ENCODE peak calls at places on chromosomes 13 and 19, in seven cellular contexts. B is GM12892, L is breast epithelium, E is IMR-90, R is HCT116, U is A549, X is prostate gland. W is an unnamed sample.

GRCh38 chr19:15331419-15332310 is 674 bp downstream of the BRD4 start:
- DNase-seq in E (no peak), R (no peak), U (peak; percentile 60), L (no peak), B (peak; percentile 54), X (peak; percentile 30), W (no peak)

GRCh38 chr13:57075588-57075987 is 65.1 kb upstream of the PRR20A start:
- DNase-seq in L (no peak), U (no peak), R (no peak), E (no peak), X (no peak), B (no peak), W (no peak)

GRCh38 chr13:40101708-40102359 is 446.4 kb downstream of the COG6 start:
- DNase-seq in E (no peak), R (no peak), X (no peak), L (no peak), B (no peak), U (no peak), W (no peak)

GRCh38 chr13:113666951-113667701 is at the start of gene GRK1:
- DNase-seq in B (no peak), L (peak; percentile 47), X (no peak), R (no peak), U (no peak), E (no peak), W (no peak)

GRCh38 chr13:90443268-90443667 is 904.2 kb upstream of the MIR17HG start:
- DNase-seq in B (no peak), U (peak; percentile 39), E (peak; percentile 9), X (no peak), L (no peak), R (no peak), W (no peak)

GRCh38 chr13:84192125-84192524 is 309.9 kb upstream of the SLITRK1 start:
- DNase-seq in E (peak; percentile 76), U (no peak), L (no peak), B (no peak), X (no peak), R (no peak), W (no peak)

GRCh38 chr19:47226426-47227346 is 4.3 kb downstream of the BBC3 start:
- DNase-seq in X (no peak), E (peak; percentile 67), R (peak; percentile 76), L (peak; percentile 77), B (no peak), U (peak; percentile 95), W (no peak)

GRCh38 chr19:35513975-35514809 is 743 bp upstream of the DMKN start:
- DNase-seq in L (no peak), R (peak; percentile 12), E (no peak), B (no peak), X (no peak), U (no peak), W (no peak)

GRCh38 chr13:50222569-50223332 is 207.5 kb downstream of the KCNRG start:
- DNase-seq in U (no peak), B (no peak), L (peak; percentile 64), X (peak; percentile 47), R (no peak), E (peak; percentile 68), W (no peak)

GRCh38 chr13:67421475-67421874 is 191.3 kb upstream of the PCDH9 start:
- DNase-seq in X (no peak), R (no peak), U (no peak), E (no peak), B (no peak), L (no peak), W (no peak)

GRCh38 chr19:46000497-46001246 is 5.4 kb downstream of the CCDC61 start:
- DNase-seq in U (no peak), E (no peak), X (peak; percentile 38), R (no peak), L (no peak), B (peak; percentile 90), W (no peak)

GRCh38 chr13:110642291-110642981 is 27.1 kb downstream of the NAXD start:
- DNase-seq in R (no peak), X (no peak), E (no peak), U (no peak), B (no peak), L (no peak), W (no peak)
- TF ChIP-seq POLR2A in R (no peak), X (no peak), E (no peak), U (no peak), B (no peak), L (no peak), W (no peak)

DNA sequence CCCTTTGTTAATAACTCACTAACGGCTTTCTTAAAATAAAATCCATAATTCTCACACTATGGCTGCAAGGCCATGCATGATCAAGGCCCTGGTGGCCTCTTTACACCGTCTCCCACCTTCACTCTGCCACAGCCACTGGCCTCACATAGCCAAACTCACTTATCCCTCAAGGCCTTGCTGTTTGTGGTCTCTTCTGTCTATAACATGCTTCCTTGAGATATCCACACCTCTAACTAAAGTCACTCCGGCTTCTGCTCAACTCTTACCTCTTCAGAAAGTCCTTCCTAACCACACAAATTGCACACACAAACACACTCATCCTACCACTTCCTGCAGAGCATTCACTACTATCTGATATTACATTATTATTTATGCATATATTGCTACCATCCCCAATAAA is 262.5 kb downstream of the DIAPH3 start:
- DNase-seq in L (no peak), E (no peak), X (no peak), U (no peak), R (no peak), B (no peak), W (no peak)
- TF ChIP-seq POLR2A in L (no peak), E (no peak), X (no peak), U (no peak), R (no peak), B (no peak), W (no peak)

GRCh38 chr19:16889883-16890460 is 1.2 kb downstream of the F2RL3 start:
- DNase-seq in U (no peak), L (no peak), E (no peak), R (no peak), X (no peak), B (no peak), W (no peak)

GRCh38 chr19:16889429-16889882 is 657 bp downstream of the F2RL3 start:
- DNase-seq in R (no peak), X (peak; percentile 44), B (no peak), U (no peak), E (no peak), L (no peak), W (no peak)

GRCh38 chr19:16890461-16891184 is 1.8 kb downstream of the F2RL3 start:
- DNase-seq in X (no peak), E (no peak), B (no peak), L (no peak), U (no peak), R (no peak), W (no peak)

GRCh38 chr19:16887353-16888265 is 1.2 kb upstream of the F2RL3 start:
- DNase-seq in R (no peak), X (no peak), B (no peak), L (no peak), E (no peak), U (no peak), W (no peak)

DNA sequence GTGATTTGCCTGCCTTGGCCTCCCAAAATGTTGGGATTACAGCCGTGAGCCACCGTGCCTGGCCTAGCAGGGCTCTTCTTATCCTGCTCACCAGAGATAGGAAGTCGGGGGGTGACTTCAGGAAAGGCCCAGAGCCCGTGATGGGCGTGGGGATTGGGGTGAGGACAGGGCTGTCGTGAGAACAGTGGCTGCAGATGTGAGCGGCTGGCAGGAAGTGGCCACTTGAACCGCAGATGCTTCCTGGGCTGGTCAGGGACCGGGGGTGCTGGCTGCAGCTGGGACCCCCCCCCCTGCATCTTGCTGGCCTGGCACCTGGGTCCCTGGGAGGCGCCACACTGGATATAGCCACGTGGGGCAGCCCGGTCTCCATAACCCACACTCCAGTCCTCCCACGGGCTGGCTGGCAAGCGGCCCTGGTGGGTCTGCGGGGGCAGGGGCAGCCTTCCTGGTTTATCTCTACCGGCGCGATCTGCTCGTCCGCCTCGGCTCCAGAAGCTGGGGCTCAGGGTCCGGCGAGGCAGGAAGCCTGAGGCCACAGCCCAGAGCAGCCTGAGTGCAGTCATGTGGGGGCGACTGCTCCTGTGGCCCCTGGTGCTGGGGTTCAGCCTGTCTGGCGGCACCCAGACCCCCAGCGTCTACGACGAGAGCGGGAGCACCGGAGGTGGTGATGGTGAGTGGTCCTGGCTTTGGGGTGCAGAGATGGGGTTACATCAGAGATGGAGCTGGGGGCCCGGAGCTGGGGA is at the start of gene F2RL3:
- DNase-seq in B (peak; percentile 62), E (peak; percentile 22), L (no peak), U (no peak), R (no peak), X (no peak), W (no peak)
- TF ChIP-seq POLR2A in B (peak; percentile 16), E (no peak), L (no peak), U (no peak), R (no peak), X (no peak), W (no peak)

GRCh38 chr19:50204811-50205675 is 1.6 kb downstream of the MYH14 start:
- DNase-seq in X (peak; percentile 83), E (no peak), L (peak; percentile 84), B (no peak), R (peak; percentile 65), U (no peak), W (no peak)
- TF ChIP-seq POLR2A in X (peak; percentile 79), E (no peak), L (peak; percentile 23), B (no peak), R (no peak), U (no peak), W (peak; percentile 2)

GRCh38 chr19:10419646-10420443 is 493 bp upstream of the PDE4A start:
- DNase-seq in L (no peak), E (peak; percentile 61), U (peak; percentile 90), X (no peak), B (no peak), R (peak; percentile 84), W (no peak)
- TF ChIP-seq POLR2A in L (no peak), E (peak; percentile 23), U (no peak), X (no peak), B (no peak), R (no peak), W (no peak)